ENCODE peak calls at places on chromosome 7, in six cellular contexts. One of them, this sample, is unnamed.

GRCh38 chr7:101124376-101125056 is 2.4 kb upstream of the SERPINE1 start:
- DNase-seq in astrocyte: peak; percentile 92
- DNase-seq in trophoblast cell: peak; percentile 72
- DNase-seq in tibial nerve: no peak
- DNase-seq in left ventricle myocardium inferior: no peak
- DNase-seq in IMR-90: peak; percentile 88
- DNase-seq in this sample: no peak

GRCh38 chr7:75646551-75647102 is 92.1 kb downstream of the HIP1 start:
- DNase-seq in astrocyte: no peak
- DNase-seq in trophoblast cell: no peak
- DNase-seq in tibial nerve: no peak
- DNase-seq in left ventricle myocardium inferior: no peak
- DNase-seq in IMR-90: no peak
- DNase-seq in this sample: no peak

GRCh38 chr7:128840326-128841170 is 10.3 kb downstream of the FLNC start:
- DNase-seq in astrocyte: no peak
- DNase-seq in trophoblast cell: no peak
- DNase-seq in tibial nerve: no peak
- DNase-seq in left ventricle myocardium inferior: peak; percentile 15
- DNase-seq in IMR-90: no peak
- DNase-seq in this sample: no peak

GRCh38 chr7:159036916-159037605 is 107.6 kb downstream of the VIPR2 start:
- DNase-seq in astrocyte: no peak
- DNase-seq in trophoblast cell: no peak
- DNase-seq in tibial nerve: no peak
- DNase-seq in left ventricle myocardium inferior: no peak
- DNase-seq in IMR-90: no peak
- DNase-seq in this sample: no peak

GRCh38 chr7:39709768-39710291 is 86.5 kb downstream of the RALA start:
- DNase-seq in astrocyte: peak; percentile 81
- DNase-seq in trophoblast cell: no peak
- DNase-seq in tibial nerve: no peak
- DNase-seq in left ventricle myocardium inferior: peak; percentile 21
- DNase-seq in IMR-90: peak; percentile 91
- DNase-seq in this sample: no peak

GRCh38 chr7:103928581-103928980 is 60.9 kb downstream of the RELN start:
- DNase-seq in astrocyte: no peak
- DNase-seq in trophoblast cell: no peak
- DNase-seq in tibial nerve: no peak
- DNase-seq in left ventricle myocardium inferior: no peak
- DNase-seq in IMR-90: no peak
- DNase-seq in this sample: no peak

GRCh38 chr7:116616555-116617059 is 55.4 kb upstream of the MET start:
- DNase-seq in astrocyte: peak; percentile 67
- DNase-seq in trophoblast cell: no peak
- DNase-seq in tibial nerve: no peak
- DNase-seq in left ventricle myocardium inferior: no peak
- DNase-seq in IMR-90: peak; percentile 36
- DNase-seq in this sample: no peak

GRCh38 chr7:48627153-48627552 is 297.2 kb upstream of the CDC14C start:
- DNase-seq in astrocyte: no peak
- DNase-seq in trophoblast cell: no peak
- DNase-seq in tibial nerve: no peak
- DNase-seq in left ventricle myocardium inferior: no peak
- DNase-seq in IMR-90: no peak
- DNase-seq in this sample: no peak

GRCh38 chr7:157816526-157817250 is 479.9 kb downstream of the DNAJB6 start:
- DNase-seq in astrocyte: no peak
- DNase-seq in trophoblast cell: no peak
- DNase-seq in tibial nerve: no peak
- DNase-seq in left ventricle myocardium inferior: no peak
- DNase-seq in IMR-90: no peak
- DNase-seq in this sample: no peak

GRCh38 chr7:26147030-26147429 is 5.0 kb upstream of the NFE2L3 start:
- DNase-seq in astrocyte: no peak
- DNase-seq in trophoblast cell: no peak
- DNase-seq in tibial nerve: no peak
- DNase-seq in left ventricle myocardium inferior: no peak
- DNase-seq in IMR-90: no peak
- DNase-seq in this sample: no peak

GRCh38 chr7:5699951-5700384 is 81.5 kb downstream of the RNF216 start:
- DNase-seq in astrocyte: no peak
- DNase-seq in trophoblast cell: no peak
- DNase-seq in tibial nerve: no peak
- DNase-seq in left ventricle myocardium inferior: no peak
- DNase-seq in IMR-90: peak; percentile 41
- DNase-seq in this sample: no peak

GRCh38 chr7:64558781-64559180 is 4.1 kb downstream of the ZNF680 start:
- DNase-seq in astrocyte: peak; percentile 26
- DNase-seq in trophoblast cell: no peak
- DNase-seq in tibial nerve: no peak
- DNase-seq in left ventricle myocardium inferior: no peak
- DNase-seq in IMR-90: no peak
- DNase-seq in this sample: no peak

GRCh38 chr7:70634071-70634470 is 497.9 kb upstream of the GALNT17 start:
- DNase-seq in astrocyte: no peak
- DNase-seq in trophoblast cell: no peak
- DNase-seq in tibial nerve: no peak
- DNase-seq in left ventricle myocardium inferior: no peak
- DNase-seq in IMR-90: no peak
- DNase-seq in this sample: no peak

GRCh38 chr7:106065560-106066500 is 46.3 kb downstream of the SYPL1 start:
- DNase-seq in astrocyte: no peak
- DNase-seq in trophoblast cell: peak; percentile 35
- DNase-seq in tibial nerve: no peak
- DNase-seq in left ventricle myocardium inferior: no peak
- DNase-seq in IMR-90: no peak
- DNase-seq in this sample: no peak

GRCh38 chr7:151674161-151674920 is 154.6 kb upstream of the RHEB start:
- DNase-seq in astrocyte: no peak
- DNase-seq in trophoblast cell: no peak
- DNase-seq in tibial nerve: no peak
- DNase-seq in left ventricle myocardium inferior: no peak
- DNase-seq in IMR-90: no peak
- DNase-seq in this sample: no peak

GRCh38 chr7:22386206-22386858 is 29.4 kb upstream of the RAPGEF5 start:
- DNase-seq in astrocyte: no peak
- DNase-seq in trophoblast cell: no peak
- DNase-seq in tibial nerve: no peak
- DNase-seq in left ventricle myocardium inferior: no peak
- DNase-seq in IMR-90: no peak
- DNase-seq in this sample: no peak

GRCh38 chr7:81300779-81301178 is 381.9 kb upstream of the SEMA3C start:
- DNase-seq in astrocyte: peak; percentile 10
- DNase-seq in trophoblast cell: no peak
- DNase-seq in tibial nerve: no peak
- DNase-seq in left ventricle myocardium inferior: no peak
- DNase-seq in IMR-90: no peak
- DNase-seq in this sample: no peak

GRCh38 chr7:128102490-128103291 is 71.5 kb upstream of the LRRC4 start:
- DNase-seq in astrocyte: no peak
- DNase-seq in trophoblast cell: no peak
- DNase-seq in tibial nerve: no peak
- DNase-seq in left ventricle myocardium inferior: no peak
- DNase-seq in IMR-90: no peak
- DNase-seq in this sample: no peak

GRCh38 chr7:1610678-1611302 is 41.0 kb upstream of the PSMG3 start:
- DNase-seq in astrocyte: no peak
- DNase-seq in trophoblast cell: no peak
- DNase-seq in tibial nerve: no peak
- DNase-seq in left ventricle myocardium inferior: no peak
- DNase-seq in IMR-90: no peak
- DNase-seq in this sample: no peak

GRCh38 chr7:49791089-49791741 is 17.8 kb downstream of the VWC2 start:
- DNase-seq in astrocyte: no peak
- DNase-seq in trophoblast cell: peak; percentile 9
- DNase-seq in tibial nerve: no peak
- DNase-seq in left ventricle myocardium inferior: no peak
- DNase-seq in IMR-90: no peak
- DNase-seq in this sample: no peak

GRCh38 chr7:13946181-13946580 is 43.3 kb downstream of the ETV1 start:
- DNase-seq in astrocyte: peak; percentile 93
- DNase-seq in trophoblast cell: no peak
- DNase-seq in tibial nerve: no peak
- DNase-seq in left ventricle myocardium inferior: no peak
- DNase-seq in IMR-90: peak; percentile 65
- DNase-seq in this sample: no peak

GRCh38 chr7:13947535-13947934 is 41.9 kb downstream of the ETV1 start:
- DNase-seq in astrocyte: no peak
- DNase-seq in trophoblast cell: no peak
- DNase-seq in tibial nerve: no peak
- DNase-seq in left ventricle myocardium inferior: no peak
- DNase-seq in IMR-90: no peak
- DNase-seq in this sample: no peak

GRCh38 chr7:13948019-13948781 is 41.3 kb downstream of the ETV1 start:
- DNase-seq in astrocyte: peak; percentile 29
- DNase-seq in trophoblast cell: no peak
- DNase-seq in tibial nerve: no peak
- DNase-seq in left ventricle myocardium inferior: no peak
- DNase-seq in IMR-90: no peak
- DNase-seq in this sample: no peak

GRCh38 chr7:13949939-13950338 is 39.5 kb downstream of the ETV1 start:
- DNase-seq in astrocyte: no peak
- DNase-seq in trophoblast cell: no peak
- DNase-seq in tibial nerve: no peak
- DNase-seq in left ventricle myocardium inferior: no peak
- DNase-seq in IMR-90: no peak
- DNase-seq in this sample: no peak

DNA sequence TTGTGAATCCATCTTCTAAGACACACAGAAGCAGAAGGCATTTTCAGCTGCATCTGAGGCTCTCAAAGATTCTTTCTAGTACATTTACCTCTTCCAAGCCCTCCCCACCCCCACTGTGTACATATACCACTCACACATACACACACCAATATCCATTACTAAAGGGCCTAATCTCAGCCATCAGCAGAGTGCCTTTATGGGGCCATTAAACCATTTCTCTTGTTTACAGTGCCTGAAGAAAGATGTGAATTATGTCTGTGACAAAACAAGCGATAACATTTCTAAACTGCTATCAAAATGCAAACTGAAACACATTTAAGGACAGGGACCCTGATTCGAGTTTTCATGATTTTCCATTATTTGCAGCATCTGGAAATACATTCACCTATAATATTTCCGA is 40.0 kb downstream of the ETV1 start:
- DNase-seq in astrocyte: no peak
- DNase-seq in trophoblast cell: no peak
- DNase-seq in tibial nerve: no peak
- DNase-seq in left ventricle myocardium inferior: no peak
- DNase-seq in IMR-90: no peak
- DNase-seq in this sample: no peak
- H3K4me3 ChIP-seq in astrocyte: no peak overlapping the region
- H3K4me3 ChIP-seq in trophoblast cell: no peak overlapping the region
- H3K4me3 ChIP-seq in tibial nerve: no peak overlapping the region
- H3K4me3 ChIP-seq in left ventricle myocardium inferior: no peak overlapping the region
- H3K4me3 ChIP-seq in IMR-90: no peak overlapping the region
- H3K4me3 ChIP-seq in this sample: no peak overlapping the region

GRCh38 chr7:86785641-86786040 is 141.9 kb downstream of the GRM3 start:
- DNase-seq in astrocyte: no peak
- DNase-seq in trophoblast cell: no peak
- DNase-seq in tibial nerve: no peak
- DNase-seq in left ventricle myocardium inferior: no peak
- DNase-seq in IMR-90: no peak
- DNase-seq in this sample: no peak

GRCh38 chr7:86784765-86785164 is 141.1 kb downstream of the GRM3 start:
- DNase-seq in astrocyte: no peak
- DNase-seq in trophoblast cell: no peak
- DNase-seq in tibial nerve: no peak
- DNase-seq in left ventricle myocardium inferior: no peak
- DNase-seq in IMR-90: no peak
- DNase-seq in this sample: no peak

GRCh38 chr7:86788948-86789347 is 145.2 kb downstream of the GRM3 start:
- DNase-seq in astrocyte: no peak
- DNase-seq in trophoblast cell: no peak
- DNase-seq in tibial nerve: no peak
- DNase-seq in left ventricle myocardium inferior: no peak
- DNase-seq in IMR-90: no peak
- DNase-seq in this sample: no peak

GRCh38 chr7:86790383-86790782 is 146.7 kb downstream of the GRM3 start:
- DNase-seq in astrocyte: no peak
- DNase-seq in trophoblast cell: no peak
- DNase-seq in tibial nerve: no peak
- DNase-seq in left ventricle myocardium inferior: no peak
- DNase-seq in IMR-90: no peak
- DNase-seq in this sample: no peak

GRCh38 chr7:86786376-86786775 is 142.7 kb downstream of the GRM3 start:
- DNase-seq in astrocyte: no peak
- DNase-seq in trophoblast cell: no peak
- DNase-seq in tibial nerve: no peak
- DNase-seq in left ventricle myocardium inferior: no peak
- DNase-seq in IMR-90: no peak
- DNase-seq in this sample: no peak
- H3K4me1 ChIP-seq in astrocyte: no peaks in the 10 kb centered on the region
- H3K4me1 ChIP-seq in trophoblast cell: no peaks in the 10 kb centered on the region
- H3K4me1 ChIP-seq in tibial nerve: no peaks in the 10 kb centered on the region
- H3K4me1 ChIP-seq in left ventricle myocardium inferior: no peaks in the 10 kb centered on the region
- H3K4me1 ChIP-seq in IMR-90: no peaks in the 10 kb centered on the region
- H3K4me1 ChIP-seq in this sample: no peaks in the 10 kb centered on the region

DNA sequence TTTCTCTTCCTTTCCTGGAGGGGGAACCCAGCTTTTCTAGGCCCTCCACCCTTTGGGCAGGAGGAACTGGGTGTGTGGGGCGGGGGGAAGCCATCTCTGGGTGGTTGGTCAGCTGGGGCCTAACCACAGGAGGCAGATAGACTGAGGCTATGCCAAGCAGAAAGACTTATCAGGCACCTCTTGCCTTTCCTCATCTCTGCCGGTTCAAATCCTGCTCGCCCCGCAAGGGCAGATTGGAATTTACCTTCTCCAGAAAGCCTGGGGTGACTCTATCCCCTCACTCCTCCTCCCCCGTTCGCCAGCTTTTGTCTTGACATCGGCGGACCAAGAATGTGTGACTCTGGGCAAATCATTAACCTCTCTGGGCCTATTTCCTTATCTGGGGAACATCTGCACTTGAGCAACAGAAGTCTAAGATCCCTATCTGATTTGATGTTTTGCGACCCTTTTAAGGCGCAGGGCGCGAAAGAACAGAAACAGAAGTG is 581 bp upstream of the GARS1 start:
- DNase-seq in astrocyte: no peak
- DNase-seq in trophoblast cell: no peak
- DNase-seq in tibial nerve: no peak
- DNase-seq in left ventricle myocardium inferior: peak; percentile 25
- DNase-seq in IMR-90: peak; percentile 24
- DNase-seq in this sample: peak; percentile 71
- H3K27me3 ChIP-seq in astrocyte: no peaks in the 10 kb centered on the region
- H3K27me3 ChIP-seq in trophoblast cell: no peaks in the 10 kb centered on the region
- H3K27me3 ChIP-seq in tibial nerve: no peaks in the 10 kb centered on the region
- H3K27me3 ChIP-seq in left ventricle myocardium inferior: no peaks in the 10 kb centered on the region
- H3K27me3 ChIP-seq in IMR-90: no peaks in the 10 kb centered on the region
- H3K27me3 ChIP-seq in this sample: no peaks in the 10 kb centered on the region

DNA sequence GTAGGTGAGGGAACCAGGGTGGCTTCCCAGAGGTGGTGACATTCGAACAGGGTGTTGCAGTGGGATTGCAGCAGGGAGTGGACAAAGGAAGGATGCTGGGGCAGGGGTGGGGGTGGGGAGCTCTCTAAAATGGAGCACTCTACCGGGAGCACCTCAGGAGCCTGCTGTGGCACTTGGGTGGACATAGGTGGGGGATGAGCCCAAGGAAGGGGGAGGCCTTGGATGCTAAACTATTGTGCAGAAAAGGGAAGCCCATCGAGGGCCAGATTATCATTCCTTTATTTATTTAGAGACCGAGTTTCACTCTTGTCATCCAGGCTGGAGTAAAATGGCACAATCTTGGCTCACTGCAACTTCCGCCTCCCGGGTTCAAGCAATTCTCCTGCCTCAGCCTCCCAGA is 3.3 kb upstream of the STX1A start:
- DNase-seq in astrocyte: no peak
- DNase-seq in trophoblast cell: no peak
- DNase-seq in tibial nerve: no peak
- DNase-seq in left ventricle myocardium inferior: no peak
- DNase-seq in IMR-90: no peak
- DNase-seq in this sample: no peak
- H3K4me3 ChIP-seq in astrocyte: no peak overlapping the region
- H3K4me3 ChIP-seq in trophoblast cell: no peak overlapping the region
- H3K4me3 ChIP-seq in tibial nerve: no peak overlapping the region
- H3K4me3 ChIP-seq in left ventricle myocardium inferior: no peak overlapping the region
- H3K4me3 ChIP-seq in IMR-90: no peak overlapping the region
- H3K4me3 ChIP-seq in this sample: no peak overlapping the region

This sample was measured in tibial artery.